ENCODE peak calls at places on chromosome 1, in five cellular contexts. H is NCI-H2081; Q is heart left ventricle; L is stimulated activated CD4-positive, alpha-beta T cell treated with anti-CD3 and anti-CD28 coated beads, Interleukin-1b, Interleukin-23, amount 100 ng/mL, for 1 hour; U is Right ventricle myocardium inferior. K is an unnamed sample.
A peak's percentile ranks its signal among the peaks of the same experiment; 100 is the strongest.

GRCh38 chr1:3355894-3356826 is 98.3 kb upstream of the ARHGEF16 start:
- DNase-seq in U (no peak), Q (no peak), L (no peak), H (no peak), K (no peak)

GRCh38 chr1:11501906-11502485 is 23.0 kb downstream of the DISP3 start:
- DNase-seq in Q (no peak), U (no peak), L (no peak), H (no peak), K (no peak)

GRCh38 chr1:18077657-18078215 is 29.9 kb upstream of the IGSF21 start:
- DNase-seq in H (peak; percentile 55), Q (no peak), L (no peak), U (no peak), K (no peak)

GRCh38 chr1:8239306-8240023 is 78.4 kb upstream of the SLC45A1 start:
- DNase-seq in H (no peak), U (no peak), L (no peak), Q (no peak), K (peak; percentile 18)

GRCh38 chr1:1538334-1538733 is 2.1 kb downstream of the TMEM240 start:
- DNase-seq in Q (no peak), U (no peak), H (no peak), L (no peak), K (no peak)

GRCh38 chr1:90725341-90725960 is 8.3 kb upstream of the BARHL2 start:
- DNase-seq in H (no peak), L (no peak), Q (no peak), U (no peak), K (no peak)

GRCh38 chr1:204991342-204991844 is 51.6 kb upstream of the CNTN2 start:
- DNase-seq in U (no peak), L (no peak), H (peak; percentile 65), Q (no peak), K (no peak)

GRCh38 chr1:158025576-158026230 is 32.3 kb downstream of the KIRREL1 start:
- DNase-seq in L (no peak), U (no peak), H (no peak), Q (no peak), K (no peak)

GRCh38 chr1:178862864-178863263 is 8.0 kb downstream of the ANGPTL1 start:
- DNase-seq in H (no peak), Q (no peak), U (no peak), L (no peak), K (no peak)